ENCODE peak calls at places on chromosome 7, in five cellular contexts. D is right atrium auricular region; M is stimulated activated CD4-positive, alpha-beta T cell treated with anti-CD3 and anti-CD28 coated beads, Interleukin-2, amount 100 ng/mL, for 24 hours; B is ovary; X is non-pigmented ciliary epithelial cell. G is an unnamed sample.
A peak's percentile ranks its signal among the peaks of the same experiment; 100 is the strongest.

GRCh38 chr7:103573479-103574058 is 127.6 kb upstream of the SLC26A5 start:
- DNase-seq in D (no peak), X (no peak), M (no peak), B (no peak), G (peak; percentile 3)

GRCh38 chr7:1829111-1829510 is 159.0 kb downstream of the ELFN1 start:
- DNase-seq in X (no peak), D (no peak), B (no peak), M (no peak), G (no peak)

GRCh38 chr7:49245062-49245461 is 320.7 kb downstream of the CDC14C start:
- DNase-seq in B (no peak), M (no peak), D (no peak), X (no peak), G (no peak)

GRCh38 chr7:157003445-157004049 is 6.9 kb downstream of the MNX1 start:
- DNase-seq in X (no peak), B (no peak), D (no peak), M (no peak), G (no peak)

GRCh38 chr7:13990319-13990983 is 985 bp upstream of the ETV1 start:
- DNase-seq in X (no peak), B (no peak), M (peak; percentile 20), D (peak; percentile 75), G (no peak)

GRCh38 chr7:150901160-150902035 is 49.1 kb downstream of the AOC1 start:
- DNase-seq in X (no peak), D (no peak), B (no peak), M (no peak), G (no peak)

GRCh38 chr7:28865494-28866257 is 92.5 kb downstream of the TRIL start:
- DNase-seq in D (no peak), B (no peak), X (no peak), M (no peak), G (peak; percentile 23)

GRCh38 chr7:4745971-4746919 is 29.2 kb upstream of the AP5Z1 start:
- DNase-seq in X (no peak), B (no peak), D (no peak), M (no peak), G (no peak)

GRCh38 chr7:12756841-12757240 is 69.4 kb downstream of the ARL4A start:
- DNase-seq in B (no peak), M (no peak), D (no peak), X (no peak), G (no peak)